ENCODE peak calls at places on chromosomes 2 and 18, in nine cellular contexts. One of them, this sample, is unnamed.

GRCh38 chr2:98445708-98446577 is 1.3 kb downstream of the INPP4A start:
- DNase-seq in NCI-H69: peak
- DNase-seq in stomach: no peak
- DNase-seq in progenitor cell of endocrine pancreas: no peak
- DNase-seq in cardiac muscle cell: no peak
- DNase-seq in foreskin keratinocyte: peak
- DNase-seq in AG20443: no peak
- DNase-seq in NCI-H748 treated with DMSO at 0.1 percent for 48 hours: no peak
- DNase-seq in nephron progenitor cell: no peak
- DNase-seq in this sample: no peak

GRCh38 chr18:63207154-63207790 is 112.3 kb downstream of the BCL2 start:
- DNase-seq in NCI-H69: peak
- DNase-seq in stomach: no peak
- DNase-seq in progenitor cell of endocrine pancreas: no peak
- DNase-seq in cardiac muscle cell: no peak
- DNase-seq in foreskin keratinocyte: no peak
- DNase-seq in AG20443: no peak
- DNase-seq in NCI-H748 treated with DMSO at 0.1 percent for 48 hours: peak
- DNase-seq in nephron progenitor cell: no peak
- DNase-seq in this sample: no peak

GRCh38 chr2:234429265-234429664 is 67.6 kb downstream of the ARL4C start:
- DNase-seq in NCI-H69: no peak
- DNase-seq in stomach: no peak
- DNase-seq in progenitor cell of endocrine pancreas: no peak
- DNase-seq in cardiac muscle cell: no peak
- DNase-seq in foreskin keratinocyte: no peak
- DNase-seq in AG20443: no peak
- DNase-seq in NCI-H748 treated with DMSO at 0.1 percent for 48 hours: no peak
- DNase-seq in nephron progenitor cell: no peak
- DNase-seq in this sample: no peak

GRCh38 chr2:9686061-9686460 is 55.3 kb upstream of the YWHAQ start:
- DNase-seq in NCI-H69: no peak
- DNase-seq in stomach: no peak
- DNase-seq in progenitor cell of endocrine pancreas: no peak
- DNase-seq in cardiac muscle cell: no peak
- DNase-seq in foreskin keratinocyte: no peak
- DNase-seq in AG20443: no peak
- DNase-seq in NCI-H748 treated with DMSO at 0.1 percent for 48 hours: no peak
- DNase-seq in nephron progenitor cell: no peak
- DNase-seq in this sample: no peak

GRCh38 chr2:228705331-228705730 is 523.8 kb upstream of the SPHKAP start:
- DNase-seq in NCI-H69: no peak
- DNase-seq in stomach: no peak
- DNase-seq in progenitor cell of endocrine pancreas: no peak
- DNase-seq in cardiac muscle cell: no peak
- DNase-seq in foreskin keratinocyte: no peak
- DNase-seq in AG20443: no peak
- DNase-seq in NCI-H748 treated with DMSO at 0.1 percent for 48 hours: no peak
- DNase-seq in nephron progenitor cell: no peak
- DNase-seq in this sample: no peak

GRCh38 chr2:43222472-43223146 is 3.8 kb downstream of the ZFP36L2 start:
- DNase-seq in NCI-H69: no peak
- DNase-seq in stomach: no peak
- DNase-seq in progenitor cell of endocrine pancreas: no peak
- DNase-seq in cardiac muscle cell: peak
- DNase-seq in foreskin keratinocyte: no peak
- DNase-seq in AG20443: no peak
- DNase-seq in NCI-H748 treated with DMSO at 0.1 percent for 48 hours: no peak
- DNase-seq in nephron progenitor cell: no peak
- DNase-seq in this sample: peak

GRCh38 chr2:20962939-20963543 is 80.8 kb downstream of the APOB start:
- DNase-seq in NCI-H69: peak
- DNase-seq in stomach: peak
- DNase-seq in progenitor cell of endocrine pancreas: peak
- DNase-seq in cardiac muscle cell: peak
- DNase-seq in foreskin keratinocyte: peak
- DNase-seq in AG20443: peak
- DNase-seq in NCI-H748 treated with DMSO at 0.1 percent for 48 hours: peak
- DNase-seq in nephron progenitor cell: peak
- DNase-seq in this sample: peak

GRCh38 chr2:101047774-101048173 is 45.7 kb downstream of the RPL31 start:
- DNase-seq in NCI-H69: no peak
- DNase-seq in stomach: no peak
- DNase-seq in progenitor cell of endocrine pancreas: no peak
- DNase-seq in cardiac muscle cell: peak
- DNase-seq in foreskin keratinocyte: no peak
- DNase-seq in AG20443: peak
- DNase-seq in NCI-H748 treated with DMSO at 0.1 percent for 48 hours: no peak
- DNase-seq in nephron progenitor cell: no peak
- DNase-seq in this sample: no peak

GRCh38 chr2:136058262-136058661 is 59.7 kb downstream of the CXCR4 start:
- DNase-seq in NCI-H69: no peak
- DNase-seq in stomach: no peak
- DNase-seq in progenitor cell of endocrine pancreas: no peak
- DNase-seq in cardiac muscle cell: no peak
- DNase-seq in foreskin keratinocyte: no peak
- DNase-seq in AG20443: no peak
- DNase-seq in NCI-H748 treated with DMSO at 0.1 percent for 48 hours: no peak
- DNase-seq in nephron progenitor cell: no peak
- DNase-seq in this sample: no peak

GRCh38 chr2:20670315-20671035 is 3.5 kb downstream of the GDF7 start:
- DNase-seq in NCI-H69: no peak
- DNase-seq in stomach: no peak
- DNase-seq in progenitor cell of endocrine pancreas: no peak
- DNase-seq in cardiac muscle cell: peak
- DNase-seq in foreskin keratinocyte: no peak
- DNase-seq in AG20443: no peak
- DNase-seq in NCI-H748 treated with DMSO at 0.1 percent for 48 hours: no peak
- DNase-seq in nephron progenitor cell: peak
- DNase-seq in this sample: no peak

GRCh38 chr2:207725815-207726578 is 14.6 kb downstream of the CCNYL1 start:
- DNase-seq in NCI-H69: peak
- DNase-seq in stomach: peak
- DNase-seq in progenitor cell of endocrine pancreas: no peak
- DNase-seq in cardiac muscle cell: no peak
- DNase-seq in foreskin keratinocyte: no peak
- DNase-seq in AG20443: no peak
- DNase-seq in NCI-H748 treated with DMSO at 0.1 percent for 48 hours: peak
- DNase-seq in nephron progenitor cell: no peak
- DNase-seq in this sample: no peak

GRCh38 chr2:37471994-37472393 is 127.6 kb downstream of the QPCT start:
- DNase-seq in NCI-H69: no peak
- DNase-seq in stomach: no peak
- DNase-seq in progenitor cell of endocrine pancreas: no peak
- DNase-seq in cardiac muscle cell: peak
- DNase-seq in foreskin keratinocyte: peak
- DNase-seq in AG20443: peak
- DNase-seq in NCI-H748 treated with DMSO at 0.1 percent for 48 hours: no peak
- DNase-seq in nephron progenitor cell: no peak
- DNase-seq in this sample: no peak

GRCh38 chr2:222884114-222884764 is 23.4 kb downstream of the ACSL3 start:
- DNase-seq in NCI-H69: no peak
- DNase-seq in stomach: no peak
- DNase-seq in progenitor cell of endocrine pancreas: no peak
- DNase-seq in cardiac muscle cell: no peak
- DNase-seq in foreskin keratinocyte: no peak
- DNase-seq in AG20443: peak
- DNase-seq in NCI-H748 treated with DMSO at 0.1 percent for 48 hours: no peak
- DNase-seq in nephron progenitor cell: no peak
- DNase-seq in this sample: no peak

GRCh38 chr2:233857511-233858118 is 3.3 kb upstream of the HJURP start:
- DNase-seq in NCI-H69: peak
- DNase-seq in stomach: peak
- DNase-seq in progenitor cell of endocrine pancreas: no peak
- DNase-seq in cardiac muscle cell: peak
- DNase-seq in foreskin keratinocyte: peak
- DNase-seq in AG20443: peak
- DNase-seq in NCI-H748 treated with DMSO at 0.1 percent for 48 hours: peak
- DNase-seq in nephron progenitor cell: peak
- DNase-seq in this sample: no peak

GRCh38 chr2:37706334-37706733 is 34.9 kb upstream of the CDC42EP3 start:
- DNase-seq in NCI-H69: no peak
- DNase-seq in stomach: no peak
- DNase-seq in progenitor cell of endocrine pancreas: no peak
- DNase-seq in cardiac muscle cell: no peak
- DNase-seq in foreskin keratinocyte: no peak
- DNase-seq in AG20443: no peak
- DNase-seq in NCI-H748 treated with DMSO at 0.1 percent for 48 hours: no peak
- DNase-seq in nephron progenitor cell: no peak
- DNase-seq in this sample: no peak

GRCh38 chr2:156818944-156819343 is 382.8 kb downstream of the GPD2 start:
- DNase-seq in NCI-H69: no peak
- DNase-seq in stomach: no peak
- DNase-seq in progenitor cell of endocrine pancreas: no peak
- DNase-seq in cardiac muscle cell: peak
- DNase-seq in foreskin keratinocyte: no peak
- DNase-seq in AG20443: no peak
- DNase-seq in NCI-H748 treated with DMSO at 0.1 percent for 48 hours: no peak
- DNase-seq in nephron progenitor cell: no peak
- DNase-seq in this sample: peak

GRCh38 chr2:127044977-127045654 is 61.8 kb downstream of the BIN1 start:
- DNase-seq in NCI-H69: no peak
- DNase-seq in stomach: peak
- DNase-seq in progenitor cell of endocrine pancreas: no peak
- DNase-seq in cardiac muscle cell: no peak
- DNase-seq in foreskin keratinocyte: no peak
- DNase-seq in AG20443: peak
- DNase-seq in NCI-H748 treated with DMSO at 0.1 percent for 48 hours: no peak
- DNase-seq in nephron progenitor cell: no peak
- DNase-seq in this sample: no peak

GRCh38 chr2:1219901-1220691 is 193.2 kb upstream of the TPO start:
- DNase-seq in NCI-H69: no peak
- DNase-seq in stomach: no peak
- DNase-seq in progenitor cell of endocrine pancreas: no peak
- DNase-seq in cardiac muscle cell: peak
- DNase-seq in foreskin keratinocyte: no peak
- DNase-seq in AG20443: peak
- DNase-seq in NCI-H748 treated with DMSO at 0.1 percent for 48 hours: no peak
- DNase-seq in nephron progenitor cell: no peak
- DNase-seq in this sample: no peak

GRCh38 chr2:190458352-190459107 is 50.4 kb downstream of the MFSD6 start:
- DNase-seq in NCI-H69: peak
- DNase-seq in stomach: no peak
- DNase-seq in progenitor cell of endocrine pancreas: no peak
- DNase-seq in cardiac muscle cell: no peak
- DNase-seq in foreskin keratinocyte: no peak
- DNase-seq in AG20443: no peak
- DNase-seq in NCI-H748 treated with DMSO at 0.1 percent for 48 hours: no peak
- DNase-seq in nephron progenitor cell: no peak
- DNase-seq in this sample: no peak

GRCh38 chr2:230902180-230902899 is 22.7 kb downstream of the GPR55 start:
- DNase-seq in NCI-H69: peak
- DNase-seq in stomach: peak
- DNase-seq in progenitor cell of endocrine pancreas: peak
- DNase-seq in cardiac muscle cell: peak
- DNase-seq in foreskin keratinocyte: peak
- DNase-seq in AG20443: peak
- DNase-seq in NCI-H748 treated with DMSO at 0.1 percent for 48 hours: peak
- DNase-seq in nephron progenitor cell: peak
- DNase-seq in this sample: peak

GRCh38 chr2:172617115-172617514 is 61.2 kb downstream of the PDK1 start:
- DNase-seq in NCI-H69: no peak
- DNase-seq in stomach: no peak
- DNase-seq in progenitor cell of endocrine pancreas: no peak
- DNase-seq in cardiac muscle cell: no peak
- DNase-seq in foreskin keratinocyte: no peak
- DNase-seq in AG20443: no peak
- DNase-seq in NCI-H748 treated with DMSO at 0.1 percent for 48 hours: no peak
- DNase-seq in nephron progenitor cell: no peak
- DNase-seq in this sample: no peak

GRCh38 chr2:71888741-71889445 is 258.8 kb downstream of the CYP26B1 start:
- DNase-seq in NCI-H69: no peak
- DNase-seq in stomach: no peak
- DNase-seq in progenitor cell of endocrine pancreas: no peak
- DNase-seq in cardiac muscle cell: no peak
- DNase-seq in foreskin keratinocyte: no peak
- DNase-seq in AG20443: peak
- DNase-seq in NCI-H748 treated with DMSO at 0.1 percent for 48 hours: no peak
- DNase-seq in nephron progenitor cell: no peak
- DNase-seq in this sample: no peak

GRCh38 chr2:27717070-27717453 is 53.4 kb downstream of the SLC4A1AP start:
- DNase-seq in NCI-H69: peak
- DNase-seq in stomach: no peak
- DNase-seq in progenitor cell of endocrine pancreas: no peak
- DNase-seq in cardiac muscle cell: peak
- DNase-seq in foreskin keratinocyte: peak
- DNase-seq in AG20443: peak
- DNase-seq in NCI-H748 treated with DMSO at 0.1 percent for 48 hours: no peak
- DNase-seq in nephron progenitor cell: peak
- DNase-seq in this sample: no peak

GRCh38 chr2:70391988-70392387 is 90.1 kb upstream of the FAM136A start:
- DNase-seq in NCI-H69: no peak
- DNase-seq in stomach: no peak
- DNase-seq in progenitor cell of endocrine pancreas: no peak
- DNase-seq in cardiac muscle cell: peak
- DNase-seq in foreskin keratinocyte: peak
- DNase-seq in AG20443: no peak
- DNase-seq in NCI-H748 treated with DMSO at 0.1 percent for 48 hours: no peak
- DNase-seq in nephron progenitor cell: no peak
- DNase-seq in this sample: no peak

GRCh38 chr18:57664600-57665165 is 43.0 kb upstream of the NARS1 start:
- DNase-seq in NCI-H69: no peak
- DNase-seq in stomach: no peak
- DNase-seq in progenitor cell of endocrine pancreas: no peak
- DNase-seq in cardiac muscle cell: no peak
- DNase-seq in foreskin keratinocyte: no peak
- DNase-seq in AG20443: no peak
- DNase-seq in NCI-H748 treated with DMSO at 0.1 percent for 48 hours: no peak
- DNase-seq in nephron progenitor cell: no peak
- DNase-seq in this sample: peak

GRCh38 chr2:10521891-10522448 is 73.8 kb upstream of the ODC1 start:
- DNase-seq in NCI-H69: peak
- DNase-seq in stomach: no peak
- DNase-seq in progenitor cell of endocrine pancreas: no peak
- DNase-seq in cardiac muscle cell: no peak
- DNase-seq in foreskin keratinocyte: no peak
- DNase-seq in AG20443: no peak
- DNase-seq in NCI-H748 treated with DMSO at 0.1 percent for 48 hours: no peak
- DNase-seq in nephron progenitor cell: no peak
- DNase-seq in this sample: no peak

GRCh38 chr2:95379616-95379925 is 22.9 kb upstream of the FAHD2A start:
- DNase-seq in NCI-H69: no peak
- DNase-seq in stomach: no peak
- DNase-seq in progenitor cell of endocrine pancreas: no peak
- DNase-seq in cardiac muscle cell: no peak
- DNase-seq in foreskin keratinocyte: no peak
- DNase-seq in AG20443: no peak
- DNase-seq in NCI-H748 treated with DMSO at 0.1 percent for 48 hours: no peak
- DNase-seq in nephron progenitor cell: no peak
- DNase-seq in this sample: no peak

GRCh38 chr18:10259934-10260333 is 194.5 kb upstream of the APCDD1 start:
- DNase-seq in NCI-H69: peak
- DNase-seq in stomach: no peak
- DNase-seq in progenitor cell of endocrine pancreas: no peak
- DNase-seq in cardiac muscle cell: no peak
- DNase-seq in foreskin keratinocyte: peak
- DNase-seq in AG20443: no peak
- DNase-seq in NCI-H748 treated with DMSO at 0.1 percent for 48 hours: no peak
- DNase-seq in nephron progenitor cell: no peak
- DNase-seq in this sample: no peak

GRCh38 chr2:168715849-168716248 is 86.6 kb upstream of the NOSTRIN start:
- DNase-seq in NCI-H69: no peak
- DNase-seq in stomach: no peak
- DNase-seq in progenitor cell of endocrine pancreas: no peak
- DNase-seq in cardiac muscle cell: no peak
- DNase-seq in foreskin keratinocyte: no peak
- DNase-seq in AG20443: no peak
- DNase-seq in NCI-H748 treated with DMSO at 0.1 percent for 48 hours: no peak
- DNase-seq in nephron progenitor cell: no peak
- DNase-seq in this sample: no peak

GRCh38 chr2:57181315-57182038 is 865.1 kb upstream of the VRK2 start:
- DNase-seq in NCI-H69: no peak
- DNase-seq in stomach: no peak
- DNase-seq in progenitor cell of endocrine pancreas: no peak
- DNase-seq in cardiac muscle cell: peak
- DNase-seq in foreskin keratinocyte: peak
- DNase-seq in AG20443: no peak
- DNase-seq in NCI-H748 treated with DMSO at 0.1 percent for 48 hours: no peak
- DNase-seq in nephron progenitor cell: no peak
- DNase-seq in this sample: no peak